ENCODE peak calls at places on chromosomes 6 and 20, in ten cellular contexts. Y is mammary epithelial cell, F is astrocyte of the cerebellum, P is choroid plexus epithelial cell, B is brain microvascular endothelial cell, D is PC-3, W is HFF-Myc, N is fibroblast of mammary gland, K is AG04449, X is HCT116. R is an unnamed sample.
A peak's percentile ranks its signal among the peaks of the same experiment; 100 is the strongest.

GRCh38 chr6:30854641-30855040 is 29.7 kb upstream of the DDR1 start:
- DNase-seq in Y (no peak), F (no peak), P (no peak), B (no peak), D (no peak), W (no peak), N (no peak), K (no peak), X (no peak), R (no peak)

GRCh38 chr6:158043586-158044524 is 62.2 kb downstream of the SYNJ2 start:
- DNase-seq in Y (no peak), F (no peak), P (no peak), B (no peak), D (no peak), W (no peak), N (no peak), K (no peak), X (no peak), R (no peak)

GRCh38 chr6:37418727-37419126 is 14.3 kb upstream of the CMTR1 start:
- DNase-seq in Y (no peak), F (no peak), P (no peak), B (no peak), D (no peak), W (no peak), N (no peak), K (no peak), X (no peak), R (no peak)

GRCh38 chr6:13536796-13537526 is 37.4 kb upstream of the SIRT5 start:
- DNase-seq in Y (no peak), F (no peak), P (no peak), B (no peak), D (no peak), W (no peak), N (no peak), K (no peak), X (no peak), R (no peak)

GRCh38 chr6:80332013-80332412 is 225.5 kb downstream of the BCKDHB start:
- DNase-seq in Y (no peak), F (no peak), P (no peak), B (no peak), D (no peak), W (no peak), N (no peak), K (no peak), X (no peak), R (no peak)

GRCh38 chr6:119628691-119629621 is 279.4 kb upstream of the MAN1A1 start:
- DNase-seq in Y (no peak), F (no peak), P (no peak), B (no peak), D (no peak), W (no peak), N (no peak), K (no peak), X (no peak), R (no peak)

GRCh38 chr6:33839399-33840063 is 35.7 kb upstream of the MLN start:
- DNase-seq in Y (no peak), F (no peak), P (no peak), B (no peak), D (no peak), W (no peak), N (no peak), K (no peak), X (no peak), R (no peak)

GRCh38 chr6:6390849-6391602 is 70.6 kb upstream of the F13A1 start:
- DNase-seq in Y (no peak), F (no peak), P (no peak), B (no peak), D (no peak), W (no peak), N (no peak), K (no peak), X (no peak), R (no peak)

GRCh38 chr20:51077601-51078000 is 54.7 kb upstream of the KCNG1 start:
- DNase-seq in Y (no peak), F (no peak), P (no peak), B (no peak), D (no peak), W (no peak), N (no peak), K (no peak), X (no peak), R (no peak)

GRCh38 chr6:31180500-31180899 is 10.0 kb upstream of the POU5F1 start:
- DNase-seq in Y (no peak), F (no peak), P (peak; percentile 51), B (peak; percentile 28), D (no peak), W (no peak), N (peak; percentile 81), K (no peak), X (no peak), R (peak; percentile 25)

GRCh38 chr6:42745083-42745637 is 743 bp downstream of the TBCC start:
- DNase-seq in Y (peak; percentile 29), F (no peak), P (peak; percentile 59), B (no peak), D (no peak), W (no peak), N (no peak), K (no peak), X (no peak), R (no peak)

GRCh38 chr6:133809406-133809805 is 79.5 kb upstream of the TCF21 start:
- DNase-seq in Y (peak; percentile 40), F (no peak), P (peak; percentile 28), B (no peak), D (no peak), W (no peak), N (peak; percentile 53), K (no peak), X (no peak), R (no peak)

GRCh38 chr20:52268184-52268583 is 76.6 kb upstream of the ZFP64 start:
- DNase-seq in Y (no peak), F (no peak), P (peak; percentile 40), B (no peak), D (no peak), W (peak; percentile 54), N (peak; percentile 26), K (peak; percentile 12), X (no peak), R (no peak)

GRCh38 chr6:156630613-156631302 is 146.4 kb upstream of the ARID1B start:
- DNase-seq in Y (no peak), F (no peak), P (no peak), B (no peak), D (no peak), W (no peak), N (no peak), K (no peak), X (no peak), R (no peak)

GRCh38 chr20:5886788-5887187 is 63.5 kb downstream of the TRMT6 start:
- DNase-seq in Y (peak; percentile 11), F (no peak), P (peak; percentile 30), B (no peak), D (no peak), W (no peak), N (no peak), K (no peak), X (no peak), R (no peak)

GRCh38 chr6:2545351-2545750 is 205.4 kb downstream of the MYLK4 start:
- DNase-seq in Y (no peak), F (no peak), P (no peak), B (no peak), D (no peak), W (no peak), N (no peak), K (no peak), X (no peak), R (no peak)

GRCh38 chr6:2542858-2543218 is 207.9 kb downstream of the MYLK4 start:
- DNase-seq in Y (peak; percentile 94), F (peak; percentile 81), P (peak; percentile 97), B (peak; percentile 91), D (peak; percentile 54), W (no peak), N (peak; percentile 64), K (no peak), X (no peak), R (no peak)

GRCh38 chr6:2536451-2536850 is 214.3 kb downstream of the MYLK4 start:
- DNase-seq in Y (no peak), F (no peak), P (no peak), B (no peak), D (no peak), W (no peak), N (no peak), K (no peak), X (no peak), R (no peak)

GRCh38 chr6:2546941-2547716 is 203.6 kb downstream of the MYLK4 start:
- DNase-seq in Y (no peak), F (no peak), P (peak; percentile 48), B (no peak), D (no peak), W (no peak), N (no peak), K (no peak), X (no peak), R (no peak)

GRCh38 chr6:2542101-2542857 is 208.4 kb downstream of the MYLK4 start:
- DNase-seq in Y (no peak), F (no peak), P (no peak), B (no peak), D (no peak), W (no peak), N (no peak), K (no peak), X (no peak), R (no peak)
- H3K4me3 ChIP-seq in Y (no peak overlapping the region), F (no peak overlapping the region), P (no peak overlapping the region), B (no peak overlapping the region), D (no peak overlapping the region), W (no peak overlapping the region), N (no peak overlapping the region), K (no peak overlapping the region), X (no peak overlapping the region), R (no peak overlapping the region)

GRCh38 chr6:15375638-15376290 is 129.9 kb downstream of the JARID2 start:
- DNase-seq in Y (no peak), F (no peak), P (no peak), B (no peak), D (no peak), W (no peak), N (no peak), K (no peak), X (no peak), R (no peak)
- TF ChIP-seq CTCF in Y (no peak), F (no peak), P (no peak), B (no peak), D (no peak), W (no peak), N (no peak), K (no peak), X (no peak), R (no peak)

GRCh38 chr6:43771210-43771857 is 1.3 kb downstream of the VEGFA start:
- DNase-seq in Y (peak; percentile 54), F (no peak), P (peak; percentile 59), B (peak; percentile 43), D (peak; percentile 56), W (no peak), N (peak; percentile 42), K (no peak), X (no peak), R (no peak)
- H3K4me3 ChIP-seq in Y (peak overlapping the region; percentile 98), F (peak overlapping the region; percentile 87), P (peak overlapping the region; percentile 92), B (peak overlapping the region; percentile 97), D (peak overlapping the region; percentile 98), W (peak overlapping the region; percentile 93), N (peak overlapping the region; percentile 94), K (peak overlapping the region; percentile 98), X (peak overlapping the region; percentile 93), R (peak overlapping the region; percentile 94)

DNA sequence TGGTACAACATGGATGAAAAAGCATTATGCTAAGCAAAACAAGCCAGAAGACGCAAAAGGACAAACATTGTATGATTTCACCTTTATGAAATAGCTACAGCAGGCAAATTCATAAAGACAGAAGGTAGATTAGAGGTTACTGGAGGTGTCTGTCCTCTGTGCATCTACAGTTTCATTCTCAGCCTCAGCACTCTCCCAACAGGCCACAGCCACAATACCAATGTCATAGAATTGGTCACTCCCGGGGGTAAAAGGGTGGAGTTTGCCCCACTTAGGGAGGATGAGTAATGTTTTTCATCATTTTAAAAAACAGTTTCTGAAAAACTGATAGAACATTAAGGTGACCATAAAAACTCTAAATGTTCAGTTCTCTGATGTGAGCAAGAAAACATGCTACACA is 17.2 kb upstream of the TMX4 start:
- DNase-seq in Y (no peak), F (no peak), P (no peak), B (no peak), D (no peak), W (no peak), N (no peak), K (no peak), X (no peak), R (no peak)
- TF ChIP-seq CTCF in Y (no peak), F (no peak), P (no peak), B (no peak), D (no peak), W (no peak), N (no peak), K (no peak), X (no peak), R (no peak)